ENCODE peak calls at places on chromosomes 16 and 17, in four cellular contexts. B, X, N and Q are unnamed samples.
A peak's percentile ranks its signal among the peaks of the same experiment; 100 is the strongest.

GRCh38 chr16:76389126-76389525 is 111.9 kb downstream of the CNTNAP4 start:
- DNase-seq in B (no peak), X (no peak), N (no peak), Q (no peak)

GRCh38 chr17:42118545-42118944 is 2.6 kb downstream of the KAT2A start:
- DNase-seq in B (no peak), X (peak; percentile 30), N (peak; percentile 62), Q (no peak)

GRCh38 chr17:69451416-69452394 is 37.2 kb downstream of the MAP2K6 start:
- DNase-seq in B (no peak), X (no peak), N (no peak), Q (no peak)

GRCh38 chr17:66915204-66915611 is 49.3 kb upstream of the CACNG4 start:
- DNase-seq in B (peak; percentile 47), X (no peak), N (no peak), Q (peak; percentile 52)

GRCh38 chr17:65235284-65235683 is 98.1 kb downstream of the RGS9 start:
- DNase-seq in B (no peak), X (no peak), N (no peak), Q (no peak)

GRCh38 chr17:63843387-63844292 is 1.2 kb upstream of the SMARCD2 start:
- DNase-seq in B (peak; percentile 35), X (peak; percentile 27), N (no peak), Q (peak; percentile 69)

GRCh38 chr17:82752371-82753200 is 721 bp downstream of the TBCD start:
- DNase-seq in B (no peak), X (peak; percentile 32), N (no peak), Q (peak; percentile 24)

GRCh38 chr17:75402038-75402437 is 3.4 kb downstream of the GRB2 start:
- DNase-seq in B (no peak), X (no peak), N (no peak), Q (no peak)

GRCh38 chr16:30335598-30336474 is 19.3 kb downstream of the CD2BP2 start:
- DNase-seq in B (no peak), X (no peak), N (peak; percentile 39), Q (peak; percentile 67)